ENCODE peak calls at places on chromosomes 12 and 14, in eight cellular contexts. E, I, T, R, P, N, A and U are unnamed samples.

GRCh38 chr14:99745307-99745951 is 47.8 kb upstream of the EML1 start:
- DNase-seq in E (no peak), I (peak), T (no peak), R (no peak), P (no peak), N (no peak), A (no peak), U (no peak)

GRCh38 chr12:8554451-8555195 is 13.9 kb upstream of the CLEC4E start:
- DNase-seq in E (no peak), I (no peak), T (no peak), R (no peak), P (no peak), N (no peak), A (no peak), U (no peak)

GRCh38 chr14:100107236-100107635 is 42.0 kb downstream of the EVL start:
- DNase-seq in E (no peak), I (no peak), T (no peak), R (no peak), P (no peak), N (no peak), A (no peak), U (no peak)

GRCh38 chr12:118436002-118436724 is 59.8 kb downstream of the SUDS3 start:
- DNase-seq in E (no peak), I (peak), T (no peak), R (no peak), P (no peak), N (no peak), A (no peak), U (no peak)

GRCh38 chr14:100584056-100585031 is 2.9 kb downstream of the BEGAIN start:
- DNase-seq in E (no peak), I (no peak), T (no peak), R (no peak), P (peak), N (no peak), A (no peak), U (no peak)

GRCh38 chr14:101584049-101584859 is 23.0 kb downstream of the DIO3 start:
- DNase-seq in E (no peak), I (peak), T (no peak), R (no peak), P (peak), N (no peak), A (no peak), U (no peak)

GRCh38 chr12:9349888-9350885 is 142.0 kb upstream of the PZP start:
- DNase-seq in E (no peak), I (peak), T (no peak), R (no peak), P (no peak), N (no peak), A (no peak), U (no peak)

GRCh38 chr14:57851354-57851753 is 14.5 kb downstream of the SLC35F4 start:
- DNase-seq in E (no peak), I (no peak), T (no peak), R (no peak), P (no peak), N (no peak), A (no peak), U (no peak)

GRCh38 chr14:95482967-95483842 is 33.2 kb downstream of the SYNE3 start:
- DNase-seq in E (peak), I (peak), T (no peak), R (no peak), P (peak), N (no peak), A (no peak), U (peak)

GRCh38 chr12:132162508-132163031 is 18.3 kb downstream of the NOC4L start:
- DNase-seq in E (no peak), I (peak), T (no peak), R (no peak), P (no peak), N (no peak), A (no peak), U (peak)

GRCh38 chr14:81137316-81137715 is 83.4 kb downstream of the GTF2A1 start:
- DNase-seq in E (no peak), I (peak), T (no peak), R (no peak), P (no peak), N (no peak), A (no peak), U (no peak)

GRCh38 chr12:88559772-88560171 is 20.5 kb downstream of the KITLG start:
- DNase-seq in E (no peak), I (no peak), T (no peak), R (no peak), P (no peak), N (no peak), A (no peak), U (no peak)

GRCh38 chr14:64465208-64465821 is at the start of gene AKAP5:
- DNase-seq in E (peak), I (no peak), T (peak), R (peak), P (peak), N (peak), A (peak), U (peak)

GRCh38 chr12:51208016-51208660 is 9.7 kb downstream of the POU6F1 start:
- DNase-seq in E (no peak), I (no peak), T (no peak), R (no peak), P (no peak), N (no peak), A (no peak), U (no peak)